ENCODE peak calls at places on chromosomes 1 and 21, in four cellular contexts. Q is adipocyte, A is pancreas, W is tibial artery. H is an unnamed sample.

GRCh38 chr1:204250428-204251030 is 36.7 kb upstream of the GOLT1A start:
- DNase-seq in Q (no peak), A (no peak), W (no peak), H (no peak)

GRCh38 chr1:41876533-41877445 is 41.9 kb downstream of the HIVEP3 start:
- DNase-seq in Q (peak; percentile 54), A (no peak), W (no peak), H (no peak)

GRCh38 chr1:150798509-150798908 is 9.6 kb downstream of the CTSK start:
- DNase-seq in Q (no peak), A (no peak), W (no peak), H (no peak)

GRCh38 chr1:3886691-3887090 is 13.4 kb downstream of the C1orf174 start:
- DNase-seq in Q (no peak), A (no peak), W (no peak), H (no peak)

GRCh38 chr1:18880585-18880984 is 21.1 kb upstream of the TAS1R2 start:
- DNase-seq in Q (no peak), A (no peak), W (no peak), H (no peak)

GRCh38 chr1:205298191-205298994 is 23.2 kb downstream of the NUAK2 start:
- DNase-seq in Q (peak; percentile 91), A (peak; percentile 50), W (no peak), H (no peak)

GRCh38 chr1:183277821-183278735 is 92.0 kb downstream of the LAMC2 start:
- DNase-seq in Q (peak; percentile 42), A (no peak), W (no peak), H (no peak)

GRCh38 chr1:180540697-180541594 is 17.8 kb upstream of the OVAAL start:
- DNase-seq in Q (peak; percentile 49), A (no peak), W (peak; percentile 80), H (no peak)

GRCh38 chr21:32206631-32207030 is 72.2 kb downstream of the MIS18A start:
- DNase-seq in Q (no peak), A (no peak), W (no peak), H (no peak)

GRCh38 chr1:244436336-244437102 is 15.2 kb downstream of the ADSS2 start:
- DNase-seq in Q (peak; percentile 29), A (no peak), W (no peak), H (no peak)

GRCh38 chr1:56098956-56099355 is 480.4 kb downstream of the PLPP3 start:
- DNase-seq in Q (peak; percentile 21), A (no peak), W (no peak), H (no peak)

GRCh38 chr1:30286241-30286983 is 437.0 kb downstream of the MATN1 start:
- DNase-seq in Q (no peak), A (peak; percentile 13), W (peak; percentile 54), H (no peak)

GRCh38 chr1:231385118-231385748 is 36.9 kb downstream of the EGLN1 start:
- DNase-seq in Q (no peak), A (peak; percentile 44), W (no peak), H (no peak)

GRCh38 chr21:26405735-26406361 is 167.2 kb downstream of the CYYR1 start:
- DNase-seq in Q (peak; percentile 81), A (no peak), W (no peak), H (no peak)

GRCh38 chr1:201309420-201309819 is 26.1 kb downstream of the PKP1 start:
- DNase-seq in Q (peak; percentile 71), A (peak; percentile 56), W (peak; percentile 71), H (peak; percentile 80)

GRCh38 chr21:14284439-14284838 is 68.5 kb downstream of the RBM11 start:
- DNase-seq in Q (no peak), A (no peak), W (no peak), H (no peak)

GRCh38 chr1:93750946-93751345 is 69.3 kb upstream of the BCAR3 start:
- DNase-seq in Q (no peak), A (no peak), W (no peak), H (no peak)

GRCh38 chr1:6819641-6820040 is 34.4 kb downstream of the CAMTA1 start:
- DNase-seq in Q (peak; percentile 33), A (no peak), W (no peak), H (no peak)

GRCh38 chr21:30680586-30680985 is 37.9 kb downstream of the KRTAP20-3 start:
- DNase-seq in Q (no peak), A (no peak), W (no peak), H (no peak)

GRCh38 chr1:165253818-165254254 is 102.7 kb downstream of the LMX1A start:
- DNase-seq in Q (no peak), A (no peak), W (no peak), H (no peak)

GRCh38 chr1:32464716-32465540 is at the start of gene ZBTB8B:
- DNase-seq in Q (peak; percentile 58), A (peak; percentile 84), W (peak; percentile 76), H (peak; percentile 77)

GRCh38 chr1:233945979-233946378 is 41.5 kb downstream of the SLC35F3 start:
- DNase-seq in Q (no peak), A (no peak), W (no peak), H (no peak)

GRCh38 chr21:34526618-34527290 is 14.7 kb upstream of the KCNE1 start:
- DNase-seq in Q (peak; percentile 98), A (peak; percentile 76), W (peak; percentile 83), H (no peak)

GRCh38 chr1:164361927-164362326 is 197.1 kb upstream of the PBX1 start:
- DNase-seq in Q (no peak), A (no peak), W (no peak), H (no peak)

GRCh38 chr1:72186733-72187307 is 95.5 kb downstream of the NEGR1 start:
- DNase-seq in Q (peak; percentile 67), A (no peak), W (no peak), H (no peak)

GRCh38 chr1:24868016-24868875 is 61.8 kb downstream of the RUNX3 start:
- DNase-seq in Q (no peak), A (no peak), W (peak; percentile 55), H (no peak)

GRCh38 chr1:6928106-6928885 is 143.0 kb downstream of the CAMTA1 start:
- DNase-seq in Q (no peak), A (no peak), W (no peak), H (no peak)

GRCh38 chr1:56424744-56425493 is 154.4 kb downstream of the PLPP3 start:
- DNase-seq in Q (peak; percentile 40), A (peak; percentile 59), W (peak; percentile 85), H (peak; percentile 74)

GRCh38 chr1:43975249-43975961 is 645 bp downstream of the ATP6V0B start:
- DNase-seq in Q (peak; percentile 67), A (peak; percentile 70), W (peak; percentile 82), H (peak; percentile 91)

GRCh38 chr1:9718006-9718680 is 66.6 kb downstream of the PIK3CD start:
- DNase-seq in Q (no peak), A (no peak), W (no peak), H (no peak)
- H3K4me3 ChIP-seq in Q (no peak overlapping the region), A (no peak overlapping the region), W (no peak overlapping the region), H (peak overlapping the region; percentile 37)

DNA sequence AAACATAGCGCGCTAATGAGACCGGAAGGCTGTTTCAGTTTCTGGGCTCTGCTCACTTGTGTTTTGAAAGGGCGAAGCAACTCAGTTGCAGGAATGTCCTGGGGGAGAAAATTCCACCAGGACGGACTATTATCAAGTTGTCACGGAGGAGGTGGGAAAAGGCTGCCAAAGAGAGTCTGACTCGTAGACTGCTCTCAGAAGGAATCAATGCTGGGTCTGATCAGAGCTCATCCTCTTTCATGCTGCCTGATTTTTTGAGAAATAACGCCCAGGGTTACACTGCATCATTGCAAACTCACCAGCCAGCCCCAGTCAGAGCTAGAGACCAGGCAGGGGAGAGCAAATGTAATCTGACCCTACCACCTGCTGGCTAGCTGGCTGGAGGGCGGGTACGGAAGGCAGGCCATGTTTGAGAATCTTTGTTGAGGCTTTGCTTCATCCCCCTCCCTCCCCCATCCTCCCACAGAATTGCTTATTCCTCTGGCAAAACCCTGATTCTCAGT is 36.4 kb upstream of the BCL9 start:
- DNase-seq in Q (peak; percentile 30), A (no peak), W (no peak), H (no peak)
- H3K4me3 ChIP-seq in Q (peak overlapping the region; percentile 61), A (no peak overlapping the region), W (no peak overlapping the region), H (no peak overlapping the region)

DNA sequence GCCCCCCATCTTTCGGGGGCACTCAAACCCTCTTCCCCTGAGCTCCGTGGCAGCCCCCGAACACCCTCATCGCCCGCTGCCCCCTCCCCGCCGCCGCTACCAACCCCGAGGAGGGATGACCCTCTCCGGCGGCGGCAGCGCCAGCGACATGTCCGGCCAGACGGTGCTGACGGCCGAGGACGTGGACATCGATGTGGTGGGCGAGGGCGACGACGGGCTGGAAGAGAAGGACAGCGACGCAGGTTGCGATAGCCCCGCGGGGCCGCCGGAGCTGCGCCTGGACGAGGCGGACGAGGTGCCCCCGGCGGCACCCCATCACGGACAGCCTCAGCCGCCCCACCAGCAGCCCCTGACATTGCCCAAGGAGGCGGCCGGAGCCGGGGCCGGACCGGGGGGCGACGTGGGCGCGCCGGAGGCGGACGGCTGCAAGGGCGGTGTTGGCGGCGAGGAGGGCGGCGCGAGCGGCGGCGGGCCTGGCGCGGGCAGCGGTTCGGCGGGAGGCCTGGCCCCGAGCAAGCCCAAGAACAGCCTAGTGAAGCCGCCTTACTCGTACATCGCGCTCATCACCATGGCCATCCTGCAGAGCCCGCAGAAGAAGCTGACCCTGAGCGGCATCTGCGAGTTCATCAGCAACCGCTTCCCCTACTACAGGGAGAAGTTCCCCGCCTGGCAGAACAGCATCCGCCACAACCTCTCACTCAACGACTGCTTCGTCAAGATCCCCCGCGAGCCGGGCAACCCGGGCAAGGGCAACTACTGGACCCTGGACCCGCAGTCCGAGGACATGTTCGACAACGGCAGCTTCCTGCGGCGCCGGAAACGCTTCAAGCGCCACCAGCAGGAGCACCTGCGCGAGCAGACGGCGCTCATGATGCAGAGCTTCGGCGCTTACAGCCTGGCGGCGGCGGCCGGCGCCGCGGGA is 838 bp downstream of the FOXD3 start:
- DNase-seq in Q (no peak), A (no peak), W (no peak), H (no peak)
- H3K4me3 ChIP-seq in Q (no peak overlapping the region), A (no peak overlapping the region), W (peak overlapping the region; percentile 42), H (peak overlapping the region; percentile 54)

GRCh38 chr1:12594966-12595838 is 22.8 kb downstream of the DHRS3 start:
- DNase-seq in Q (peak; percentile 76), A (peak; percentile 45), W (peak; percentile 94), H (peak; percentile 87)
- H3K4me3 ChIP-seq in Q (peak overlapping the region; percentile 52), A (no peak overlapping the region), W (peak overlapping the region; percentile 45), H (peak overlapping the region; percentile 43)

GRCh38 chr1:78843111-78843908 is 163.2 kb downstream of the ADGRL4 start:
- DNase-seq in Q (peak; percentile 47), A (no peak), W (no peak), H (no peak)
- H3K4me3 ChIP-seq in Q (no peak overlapping the region), A (no peak overlapping the region), W (no peak overlapping the region), H (no peak overlapping the region)

GRCh38 chr1:210236386-210236839 is 3.8 kb downstream of the SERTAD4 start:
- DNase-seq in Q (peak; percentile 7), A (no peak), W (no peak), H (no peak)

GRCh38 chr1:210236840-210237409 is 4.3 kb downstream of the SERTAD4 start:
- DNase-seq in Q (peak; percentile 80), A (peak; percentile 23), W (peak; percentile 96), H (no peak)

GRCh38 chr1:210235363-210236053 is 2.9 kb downstream of the SERTAD4 start:
- DNase-seq in Q (no peak), A (no peak), W (no peak), H (no peak)

GRCh38 chr1:210237981-210238380 is 5.4 kb downstream of the SERTAD4 start:
- DNase-seq in Q (no peak), A (no peak), W (no peak), H (no peak)

GRCh38 chr1:210237514-210237913 is 4.9 kb downstream of the SERTAD4 start:
- DNase-seq in Q (no peak), A (no peak), W (no peak), H (no peak)
- H3K4me3 ChIP-seq in Q (peak overlapping the region; percentile 61), A (no peak overlapping the region), W (peak overlapping the region; percentile 18), H (no peak overlapping the region)